ENCODE peak calls at places on chromosomes 12 and 14, in five cellular contexts. T is H1, S is HepG2, C is K562, D is GM12878. Z is an unnamed sample.

GRCh38 chr12:104535383-104535782 is 78.6 kb downstream of the CHST11 start:
- DNase-seq in T (no peak), S (no peak), C (no peak), D (no peak), Z (no peak)

GRCh38 chr12:118332511-118332910 is 40.2 kb downstream of the TAOK3 start:
- DNase-seq in T (no peak), S (no peak), C (no peak), D (no peak), Z (no peak)

GRCh38 chr12:120231316-120232011 is 30.6 kb upstream of the RPLP0 start:
- DNase-seq in T (peak; percentile 84), S (peak; percentile 53), C (peak; percentile 85), D (no peak), Z (peak; percentile 97)

GRCh38 chr12:120970310-120970709 is 8.0 kb upstream of the HNF1A start:
- DNase-seq in T (no peak), S (no peak), C (no peak), D (no peak), Z (no peak)

GRCh38 chr12:32739279-32739678 is 16.4 kb downstream of the YARS2 start:
- DNase-seq in T (no peak), S (no peak), C (no peak), D (no peak), Z (no peak)

GRCh38 chr12:54439521-54440255 is 20.6 kb upstream of the ITGA5 start:
- DNase-seq in T (no peak), S (peak; percentile 18), C (peak; percentile 72), D (no peak), Z (peak; percentile 38)

GRCh38 chr12:114904254-114905003 is 220.5 kb upstream of the TBX3 start:
- DNase-seq in T (no peak), S (no peak), C (no peak), D (no peak), Z (peak; percentile 8)

GRCh38 chr12:109937371-109937770 is 37.3 kb downstream of the TCHP start:
- DNase-seq in T (no peak), S (no peak), C (no peak), D (no peak), Z (no peak)

GRCh38 chr14:99968156-99968920 is 96.9 kb upstream of the EVL start:
- DNase-seq in T (no peak), S (no peak), C (no peak), D (no peak), Z (no peak)

GRCh38 chr12:102197789-102198188 is at the start of gene PMCH:
- DNase-seq in T (no peak), S (no peak), C (peak; percentile 16), D (peak; percentile 24), Z (no peak)

GRCh38 chr12:128269108-128269713 is 2.2 kb downstream of the TMEM132C start:
- DNase-seq in T (no peak), S (no peak), C (no peak), D (no peak), Z (no peak)

GRCh38 chr14:95462491-95462890 is 54.0 kb downstream of the SYNE3 start:
- DNase-seq in T (no peak), S (no peak), C (no peak), D (no peak), Z (no peak)

GRCh38 chr12:4445156-4446020 is at the start of gene FGF6:
- DNase-seq in T (no peak), S (no peak), C (no peak), D (no peak), Z (no peak)
- TF ChIP-seq SP1 in T (no peak), S (no peak), C (no peak), D (no peak), Z (no peak)

GRCh38 chr12:22480016-22480415 is 64.3 kb downstream of the C2CD5 start:
- DNase-seq in T (no peak), S (no peak), C (peak; percentile 2), D (no peak), Z (no peak)

GRCh38 chr12:22474970-22475720 is 69.2 kb downstream of the C2CD5 start:
- DNase-seq in T (no peak), S (no peak), C (no peak), D (no peak), Z (no peak)

GRCh38 chr12:22477894-22478287 is 66.5 kb downstream of the C2CD5 start:
- DNase-seq in T (no peak), S (no peak), C (no peak), D (no peak), Z (no peak)

GRCh38 chr12:22473212-22473611 is 71.1 kb downstream of the C2CD5 start:
- DNase-seq in T (no peak), S (no peak), C (no peak), D (no peak), Z (no peak)

DNA sequence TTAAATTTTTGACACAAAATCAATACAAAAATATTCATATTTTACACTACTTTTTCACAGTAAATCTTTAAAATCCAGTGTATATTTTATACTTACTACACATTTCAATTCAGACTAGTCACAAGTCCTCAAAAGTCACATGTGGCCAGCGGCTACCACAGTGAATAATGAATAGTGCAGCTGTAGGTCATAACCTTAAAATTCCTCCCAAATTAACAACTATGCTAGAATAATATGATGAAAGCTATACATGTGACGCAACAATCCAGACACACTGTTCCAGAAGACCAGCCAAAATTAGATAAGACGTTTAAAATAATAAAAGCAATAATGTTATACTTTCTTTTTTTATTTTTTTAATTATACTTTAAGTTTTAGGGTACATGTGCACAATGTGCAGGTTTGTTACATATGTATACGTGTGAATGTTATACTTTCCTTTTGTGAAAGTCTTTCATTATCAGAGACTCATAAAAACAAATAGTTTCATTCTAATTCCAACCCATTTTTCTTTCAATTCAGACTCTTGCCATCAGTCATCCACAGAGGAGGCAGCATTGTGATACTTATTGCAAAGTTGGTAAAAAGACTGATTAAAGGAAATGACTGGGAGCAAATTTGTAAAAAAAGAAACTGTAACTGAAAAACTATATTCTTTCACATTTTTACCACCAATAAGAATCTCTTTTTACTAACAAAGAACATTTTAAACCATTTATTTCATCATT is 67.0 kb downstream of the C2CD5 start:
- DNase-seq in T (no peak), S (no peak), C (no peak), D (no peak), Z (no peak)
- TF ChIP-seq YY1 in T (no peak), S (no peak), C (no peak), D (no peak), Z (no peak)

GRCh38 chr12:116525418-116526001 is 33.7 kb upstream of the MAP1LC3B2 start:
- DNase-seq in T (no peak), S (no peak), C (no peak), D (no peak), Z (peak; percentile 80)
- TF ChIP-seq SP1 in T (no peak), S (no peak), C (no peak), D (no peak), Z (no peak)

DNA sequence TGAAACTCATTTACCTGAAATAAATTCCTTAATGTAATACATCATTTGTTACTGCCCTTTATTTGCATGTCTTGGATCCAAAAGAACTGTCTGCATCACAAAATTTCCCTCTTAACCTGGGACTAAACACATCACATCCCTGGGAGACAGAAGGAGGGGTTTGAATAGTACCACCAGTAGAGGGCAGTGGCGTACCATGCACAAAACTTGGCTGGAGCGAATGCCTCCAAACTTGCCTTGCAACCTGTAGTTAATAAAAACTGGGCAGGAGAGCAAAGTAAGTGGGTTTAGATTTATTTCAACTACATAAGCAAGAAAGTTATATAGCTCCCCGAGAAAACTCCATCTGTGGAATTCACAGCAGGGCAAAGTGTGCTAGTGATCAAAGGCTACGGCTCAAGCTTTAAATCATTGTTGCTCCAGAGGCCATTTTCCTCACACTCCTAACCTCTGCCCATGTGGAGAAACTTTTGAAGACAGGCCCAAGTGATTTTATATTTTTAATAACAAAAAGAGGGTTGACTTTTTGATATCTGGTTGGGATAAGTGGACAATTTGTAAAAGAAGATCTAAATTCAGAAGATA is 1176.7 kb upstream of the SEL1L start:
- DNase-seq in T (peak; percentile 27), S (peak; percentile 26), C (peak; percentile 25), D (peak; percentile 8), Z (peak; percentile 3)
- TF ChIP-seq YY1 in T (no peak), S (no peak), C (no peak), D (no peak), Z (no peak)

GRCh38 chr14:64720190-64720589 is 16.0 kb downstream of the PLEKHG3 start:
- DNase-seq in T (no peak), S (peak; percentile 67), C (no peak), D (no peak), Z (peak; percentile 93)
- TF ChIP-seq SP1 in T (no peak), S (no peak), C (no peak), D (no peak), Z (no peak)

GRCh38 chr12:53325539-53326061 is 4.2 kb upstream of the AAAS start:
- DNase-seq in T (no peak), S (peak; percentile 35), C (no peak), D (no peak), Z (no peak)

GRCh38 chr12:53324779-53325538 is 3.5 kb upstream of the AAAS start:
- DNase-seq in T (no peak), S (peak; percentile 85), C (peak; percentile 95), D (peak; percentile 52), Z (peak; percentile 83)

GRCh38 chr12:53327435-53328042 is 6.1 kb upstream of the AAAS start:
- DNase-seq in T (no peak), S (no peak), C (no peak), D (no peak), Z (no peak)

GRCh38 chr12:53326460-53327185 is 5.2 kb upstream of the AAAS start:
- DNase-seq in T (no peak), S (no peak), C (no peak), D (no peak), Z (no peak)

GRCh38 chr12:53328043-53328435 is 6.6 kb upstream of the AAAS start:
- DNase-seq in T (no peak), S (peak; percentile 33), C (peak; percentile 50), D (no peak), Z (no peak)
- TF ChIP-seq YY1 in T (no peak), S (no peak), C (no peak), D (no peak), Z (no peak)

Z was measured in HCT116.